ENCODE peak calls at places on chromosomes 6 and 20, in seven cellular contexts. One of them, this sample, is unnamed.

GRCh38 chr20:63194007-63194820 is 21.7 kb downstream of the YTHDF1 start:
- DNase-seq in GM12891: no peak
- DNase-seq in DMS153: no peak
- DNase-seq in NCI-H1417: no peak
- DNase-seq in NCI-H1105: no peak
- DNase-seq in KBM-7: no peak
- DNase-seq in stimulated activated CD8-positive, alpha-beta memory T cell treated with anti-CD3 and anti-CD28 coated beads, Interleukin-4, amount 100 ng/mL, for 24 hours: no peak
- DNase-seq in this sample: no peak

GRCh38 chr6:74891358-74891811 is 314.5 kb downstream of the COL12A1 start:
- DNase-seq in GM12891: no peak
- DNase-seq in DMS153: no peak
- DNase-seq in NCI-H1417: no peak
- DNase-seq in NCI-H1105: no peak
- DNase-seq in KBM-7: no peak
- DNase-seq in stimulated activated CD8-positive, alpha-beta memory T cell treated with anti-CD3 and anti-CD28 coated beads, Interleukin-4, amount 100 ng/mL, for 24 hours: no peak
- DNase-seq in this sample: no peak

GRCh38 chr6:15501806-15502450 is 160.9 kb downstream of the DTNBP1 start:
- DNase-seq in GM12891: no peak
- DNase-seq in DMS153: no peak
- DNase-seq in NCI-H1417: no peak
- DNase-seq in NCI-H1105: no peak
- DNase-seq in KBM-7: no peak
- DNase-seq in stimulated activated CD8-positive, alpha-beta memory T cell treated with anti-CD3 and anti-CD28 coated beads, Interleukin-4, amount 100 ng/mL, for 24 hours: no peak
- DNase-seq in this sample: no peak

GRCh38 chr6:30990422-30991086 is 7.0 kb downstream of the MUC21 start:
- DNase-seq in GM12891: peak; percentile 44
- DNase-seq in DMS153: no peak
- DNase-seq in NCI-H1417: peak; percentile 6
- DNase-seq in NCI-H1105: no peak
- DNase-seq in KBM-7: no peak
- DNase-seq in stimulated activated CD8-positive, alpha-beta memory T cell treated with anti-CD3 and anti-CD28 coated beads, Interleukin-4, amount 100 ng/mL, for 24 hours: no peak
- DNase-seq in this sample: no peak

GRCh38 chr20:35886537-35886936 is 67.8 kb downstream of the SCAND1 start:
- DNase-seq in GM12891: no peak
- DNase-seq in DMS153: no peak
- DNase-seq in NCI-H1417: no peak
- DNase-seq in NCI-H1105: no peak
- DNase-seq in KBM-7: no peak
- DNase-seq in stimulated activated CD8-positive, alpha-beta memory T cell treated with anti-CD3 and anti-CD28 coated beads, Interleukin-4, amount 100 ng/mL, for 24 hours: no peak
- DNase-seq in this sample: no peak

GRCh38 chr20:24309596-24309995 is 159.8 kb upstream of the SYNDIG1 start:
- DNase-seq in GM12891: no peak
- DNase-seq in DMS153: no peak
- DNase-seq in NCI-H1417: no peak
- DNase-seq in NCI-H1105: no peak
- DNase-seq in KBM-7: no peak
- DNase-seq in stimulated activated CD8-positive, alpha-beta memory T cell treated with anti-CD3 and anti-CD28 coated beads, Interleukin-4, amount 100 ng/mL, for 24 hours: no peak
- DNase-seq in this sample: no peak

GRCh38 chr6:119330520-119330919 is 19.0 kb downstream of the MAN1A1 start:
- DNase-seq in GM12891: no peak
- DNase-seq in DMS153: no peak
- DNase-seq in NCI-H1417: no peak
- DNase-seq in NCI-H1105: no peak
- DNase-seq in KBM-7: no peak
- DNase-seq in stimulated activated CD8-positive, alpha-beta memory T cell treated with anti-CD3 and anti-CD28 coated beads, Interleukin-4, amount 100 ng/mL, for 24 hours: no peak
- DNase-seq in this sample: no peak

GRCh38 chr6:109526905-109527628 is 44.0 kb upstream of the ZBTB24 start:
- DNase-seq in GM12891: no peak
- DNase-seq in DMS153: peak; percentile 46
- DNase-seq in NCI-H1417: peak; percentile 86
- DNase-seq in NCI-H1105: peak; percentile 71
- DNase-seq in KBM-7: peak; percentile 71
- DNase-seq in stimulated activated CD8-positive, alpha-beta memory T cell treated with anti-CD3 and anti-CD28 coated beads, Interleukin-4, amount 100 ng/mL, for 24 hours: peak; percentile 16
- DNase-seq in this sample: no peak

GRCh38 chr6:154508573-154509375 is 1.7 kb downstream of the CNKSR3 start:
- DNase-seq in GM12891: no peak
- DNase-seq in DMS153: no peak
- DNase-seq in NCI-H1417: peak; percentile 73
- DNase-seq in NCI-H1105: no peak
- DNase-seq in KBM-7: peak; percentile 17
- DNase-seq in stimulated activated CD8-positive, alpha-beta memory T cell treated with anti-CD3 and anti-CD28 coated beads, Interleukin-4, amount 100 ng/mL, for 24 hours: no peak
- DNase-seq in this sample: no peak

GRCh38 chr6:31687860-31688693 is 7.2 kb upstream of the LY6G5C start:
- DNase-seq in GM12891: no peak
- DNase-seq in DMS153: no peak
- DNase-seq in NCI-H1417: no peak
- DNase-seq in NCI-H1105: no peak
- DNase-seq in KBM-7: no peak
- DNase-seq in stimulated activated CD8-positive, alpha-beta memory T cell treated with anti-CD3 and anti-CD28 coated beads, Interleukin-4, amount 100 ng/mL, for 24 hours: no peak
- DNase-seq in this sample: no peak

GRCh38 chr6:159169557-159170332 is 545 bp downstream of the FNDC1 start:
- DNase-seq in GM12891: peak; percentile 35
- DNase-seq in DMS153: no peak
- DNase-seq in NCI-H1417: no peak
- DNase-seq in NCI-H1105: peak; percentile 68
- DNase-seq in KBM-7: peak; percentile 39
- DNase-seq in stimulated activated CD8-positive, alpha-beta memory T cell treated with anti-CD3 and anti-CD28 coated beads, Interleukin-4, amount 100 ng/mL, for 24 hours: no peak
- DNase-seq in this sample: no peak

GRCh38 chr6:102679844-102680243 is 1286.3 kb downstream of the GRIK2 start:
- DNase-seq in GM12891: no peak
- DNase-seq in DMS153: no peak
- DNase-seq in NCI-H1417: no peak
- DNase-seq in NCI-H1105: no peak
- DNase-seq in KBM-7: no peak
- DNase-seq in stimulated activated CD8-positive, alpha-beta memory T cell treated with anti-CD3 and anti-CD28 coated beads, Interleukin-4, amount 100 ng/mL, for 24 hours: no peak
- DNase-seq in this sample: no peak

GRCh38 chr6:45438849-45439406 is 61.2 kb upstream of the SUPT3H start:
- DNase-seq in GM12891: no peak
- DNase-seq in DMS153: no peak
- DNase-seq in NCI-H1417: no peak
- DNase-seq in NCI-H1105: no peak
- DNase-seq in KBM-7: peak; percentile 64
- DNase-seq in stimulated activated CD8-positive, alpha-beta memory T cell treated with anti-CD3 and anti-CD28 coated beads, Interleukin-4, amount 100 ng/mL, for 24 hours: no peak
- DNase-seq in this sample: no peak

GRCh38 chr6:157787080-157787479 is 36.0 kb upstream of the SNX9 start:
- DNase-seq in GM12891: no peak
- DNase-seq in DMS153: no peak
- DNase-seq in NCI-H1417: no peak
- DNase-seq in NCI-H1105: no peak
- DNase-seq in KBM-7: no peak
- DNase-seq in stimulated activated CD8-positive, alpha-beta memory T cell treated with anti-CD3 and anti-CD28 coated beads, Interleukin-4, amount 100 ng/mL, for 24 hours: no peak
- DNase-seq in this sample: no peak

GRCh38 chr20:20454367-20454766 is 86.5 kb downstream of the INSM1 start:
- DNase-seq in GM12891: no peak
- DNase-seq in DMS153: no peak
- DNase-seq in NCI-H1417: no peak
- DNase-seq in NCI-H1105: no peak
- DNase-seq in KBM-7: no peak
- DNase-seq in stimulated activated CD8-positive, alpha-beta memory T cell treated with anti-CD3 and anti-CD28 coated beads, Interleukin-4, amount 100 ng/mL, for 24 hours: no peak
- DNase-seq in this sample: no peak

GRCh38 chr6:25027221-25027916 is 91.6 kb upstream of the RIPOR2 start:
- DNase-seq in GM12891: peak; percentile 71
- DNase-seq in DMS153: peak; percentile 24
- DNase-seq in NCI-H1417: no peak
- DNase-seq in NCI-H1105: no peak
- DNase-seq in KBM-7: no peak
- DNase-seq in stimulated activated CD8-positive, alpha-beta memory T cell treated with anti-CD3 and anti-CD28 coated beads, Interleukin-4, amount 100 ng/mL, for 24 hours: peak; percentile 59
- DNase-seq in this sample: no peak

GRCh38 chr20:60123652-60124051 is 165.4 kb downstream of the CDH26 start:
- DNase-seq in GM12891: no peak
- DNase-seq in DMS153: no peak
- DNase-seq in NCI-H1417: no peak
- DNase-seq in NCI-H1105: no peak
- DNase-seq in KBM-7: no peak
- DNase-seq in stimulated activated CD8-positive, alpha-beta memory T cell treated with anti-CD3 and anti-CD28 coated beads, Interleukin-4, amount 100 ng/mL, for 24 hours: no peak
- DNase-seq in this sample: no peak

GRCh38 chr6:132734694-132735236 is 20.9 kb upstream of the VNN1 start:
- DNase-seq in GM12891: no peak
- DNase-seq in DMS153: no peak
- DNase-seq in NCI-H1417: peak; percentile 61
- DNase-seq in NCI-H1105: no peak
- DNase-seq in KBM-7: peak; percentile 55
- DNase-seq in stimulated activated CD8-positive, alpha-beta memory T cell treated with anti-CD3 and anti-CD28 coated beads, Interleukin-4, amount 100 ng/mL, for 24 hours: no peak
- DNase-seq in this sample: no peak

GRCh38 chr20:62437430-62437829 is 10.1 kb upstream of the RBBP8NL start:
- DNase-seq in GM12891: no peak
- DNase-seq in DMS153: no peak
- DNase-seq in NCI-H1417: no peak
- DNase-seq in NCI-H1105: no peak
- DNase-seq in KBM-7: no peak
- DNase-seq in stimulated activated CD8-positive, alpha-beta memory T cell treated with anti-CD3 and anti-CD28 coated beads, Interleukin-4, amount 100 ng/mL, for 24 hours: no peak
- DNase-seq in this sample: no peak

GRCh38 chr20:50560867-50561266 is 50.7 kb downstream of the PTPN1 start:
- DNase-seq in GM12891: no peak
- DNase-seq in DMS153: no peak
- DNase-seq in NCI-H1417: no peak
- DNase-seq in NCI-H1105: no peak
- DNase-seq in KBM-7: no peak
- DNase-seq in stimulated activated CD8-positive, alpha-beta memory T cell treated with anti-CD3 and anti-CD28 coated beads, Interleukin-4, amount 100 ng/mL, for 24 hours: no peak
- DNase-seq in this sample: peak; percentile 55

GRCh38 chr20:58715709-58716475 is 23.3 kb downstream of the NPEPL1 start:
- DNase-seq in GM12891: peak; percentile 5
- DNase-seq in DMS153: no peak
- DNase-seq in NCI-H1417: no peak
- DNase-seq in NCI-H1105: no peak
- DNase-seq in KBM-7: no peak
- DNase-seq in stimulated activated CD8-positive, alpha-beta memory T cell treated with anti-CD3 and anti-CD28 coated beads, Interleukin-4, amount 100 ng/mL, for 24 hours: no peak
- DNase-seq in this sample: peak; percentile 48

GRCh38 chr6:8530775-8531435 is 95.6 kb upstream of the SLC35B3 start:
- DNase-seq in GM12891: no peak
- DNase-seq in DMS153: no peak
- DNase-seq in NCI-H1417: peak; percentile 39
- DNase-seq in NCI-H1105: no peak
- DNase-seq in KBM-7: no peak
- DNase-seq in stimulated activated CD8-positive, alpha-beta memory T cell treated with anti-CD3 and anti-CD28 coated beads, Interleukin-4, amount 100 ng/mL, for 24 hours: no peak
- DNase-seq in this sample: no peak

GRCh38 chr6:17995414-17995813 is 8.0 kb upstream of the KIF13A start:
- DNase-seq in GM12891: no peak
- DNase-seq in DMS153: no peak
- DNase-seq in NCI-H1417: no peak
- DNase-seq in NCI-H1105: no peak
- DNase-seq in KBM-7: no peak
- DNase-seq in stimulated activated CD8-positive, alpha-beta memory T cell treated with anti-CD3 and anti-CD28 coated beads, Interleukin-4, amount 100 ng/mL, for 24 hours: no peak
- DNase-seq in this sample: no peak

GRCh38 chr6:132161283-132161682 is 210.1 kb upstream of the CCN2 start:
- DNase-seq in GM12891: no peak
- DNase-seq in DMS153: no peak
- DNase-seq in NCI-H1417: peak; percentile 53
- DNase-seq in NCI-H1105: no peak
- DNase-seq in KBM-7: peak; percentile 12
- DNase-seq in stimulated activated CD8-positive, alpha-beta memory T cell treated with anti-CD3 and anti-CD28 coated beads, Interleukin-4, amount 100 ng/mL, for 24 hours: no peak
- DNase-seq in this sample: no peak

GRCh38 chr6:25958700-25959162 is 3.9 kb upstream of the TRIM38 start:
- DNase-seq in GM12891: no peak
- DNase-seq in DMS153: no peak
- DNase-seq in NCI-H1417: no peak
- DNase-seq in NCI-H1105: no peak
- DNase-seq in KBM-7: peak; percentile 74
- DNase-seq in stimulated activated CD8-positive, alpha-beta memory T cell treated with anti-CD3 and anti-CD28 coated beads, Interleukin-4, amount 100 ng/mL, for 24 hours: no peak
- DNase-seq in this sample: no peak

GRCh38 chr20:2130062-2130591 is 28.5 kb downstream of the STK35 start:
- DNase-seq in GM12891: no peak
- DNase-seq in DMS153: no peak
- DNase-seq in NCI-H1417: no peak
- DNase-seq in NCI-H1105: no peak
- DNase-seq in KBM-7: no peak
- DNase-seq in stimulated activated CD8-positive, alpha-beta memory T cell treated with anti-CD3 and anti-CD28 coated beads, Interleukin-4, amount 100 ng/mL, for 24 hours: no peak
- DNase-seq in this sample: no peak